ENCODE peak calls at places on chromosomes 2 and 18, in four cellular contexts. Q, C, K and Y are unnamed samples.

GRCh38 chr18:69215151-69215550 is 185.5 kb upstream of the DOK6 start:
- DNase-seq in Q (no peak), C (no peak), K (no peak), Y (no peak)

GRCh38 chr2:224910535-224910934 is 131.7 kb downstream of the DOCK10 start:
- DNase-seq in Q (no peak), C (no peak), K (no peak), Y (no peak)

GRCh38 chr2:57376985-57377384 is 669.6 kb upstream of the VRK2 start:
- DNase-seq in Q (no peak), C (peak), K (peak), Y (peak)

GRCh38 chr2:34029073-34029472 is 430.0 kb upstream of the FAM98A start:
- DNase-seq in Q (no peak), C (no peak), K (no peak), Y (no peak)

GRCh38 chr2:196849895-196850294 is 40.7 kb upstream of the C2orf66 start:
- DNase-seq in Q (peak), C (peak), K (peak), Y (peak)

GRCh38 chr18:7467708-7468466 is 99.2 kb upstream of the PTPRM start:
- DNase-seq in Q (no peak), C (peak), K (no peak), Y (no peak)

GRCh38 chr2:73982140-73982617 is 2.5 kb upstream of the TET3 start:
- DNase-seq in Q (no peak), C (peak), K (no peak), Y (peak)

GRCh38 chr2:27765621-27766286 is 5.8 kb upstream of the MRPL33 start:
- DNase-seq in Q (no peak), C (no peak), K (no peak), Y (no peak)

GRCh38 chr2:121387591-121388325 is 102.8 kb upstream of the TFCP2L1 start:
- DNase-seq in Q (no peak), C (no peak), K (no peak), Y (no peak)

GRCh38 chr2:207394812-207395534 is 134.8 kb upstream of the CREB1 start:
- DNase-seq in Q (no peak), C (peak), K (no peak), Y (peak)

GRCh38 chr2:131394147-131394931 is 30.4 kb upstream of the RAB6D start:
- DNase-seq in Q (no peak), C (no peak), K (peak), Y (peak)

GRCh38 chr2:24026233-24026632 is 16.3 kb downstream of the MFSD2B start:
- DNase-seq in Q (no peak), C (no peak), K (no peak), Y (no peak)

GRCh38 chr2:237440819-237441281 is 26.9 kb upstream of the COL6A3 start:
- DNase-seq in Q (no peak), C (no peak), K (no peak), Y (no peak)

GRCh38 chr2:72895759-72896281 is 8.6 kb downstream of the SPR start:
- DNase-seq in Q (no peak), C (peak), K (peak), Y (peak)

GRCh38 chr18:63603772-63604171 is 16.6 kb downstream of the SERPINB13 start:
- DNase-seq in Q (no peak), C (peak), K (no peak), Y (no peak)

GRCh38 chr2:230956827-230957755 is 32.0 kb upstream of the GPR55 start:
- DNase-seq in Q (no peak), C (peak), K (peak), Y (peak)

GRCh38 chr18:64253900-64254299 is 105.0 kb upstream of the LINC00305 start:
- DNase-seq in Q (no peak), C (no peak), K (no peak), Y (no peak)

GRCh38 chr2:70927641-70928040 is 8.1 kb upstream of the ATP6V1B1 start:
- DNase-seq in Q (no peak), C (no peak), K (no peak), Y (peak)

GRCh38 chr2:9057939-9058761 is 54.7 kb upstream of the MBOAT2 start:
- DNase-seq in Q (no peak), C (no peak), K (no peak), Y (no peak)

GRCh38 chr2:100655936-100656534 is 93.2 kb downstream of the PDCL3 start:
- DNase-seq in Q (no peak), C (peak), K (no peak), Y (no peak)

GRCh38 chr2:2890901-2891300 is 486.7 kb downstream of the EIPR1 start:
- DNase-seq in Q (no peak), C (no peak), K (no peak), Y (no peak)

GRCh38 chr2:240403358-240404104 is 31.9 kb upstream of the GPC1 start:
- DNase-seq in Q (no peak), C (no peak), K (no peak), Y (no peak)

GRCh38 chr18:2108581-2108980 is 462.7 kb downstream of the METTL4 start:
- DNase-seq in Q (no peak), C (peak), K (no peak), Y (no peak)

GRCh38 chr2:106113362-106113971 is 80.6 kb downstream of the UXS1 start:
- DNase-seq in Q (no peak), C (no peak), K (no peak), Y (no peak)

GRCh38 chr2:234334146-234334545 is 162.7 kb downstream of the ARL4C start:
- DNase-seq in Q (no peak), C (no peak), K (peak), Y (peak)

GRCh38 chr18:74289137-74289536 is 2.6 kb downstream of the CYB5A start:
- DNase-seq in Q (no peak), C (peak), K (no peak), Y (no peak)

GRCh38 chr2:133561045-133561852 is 7.0 kb downstream of the NCKAP5 start:
- DNase-seq in Q (peak), C (peak), K (peak), Y (peak)

GRCh38 chr2:181985632-181986205 is at the start of gene PPP1R1C:
- DNase-seq in Q (no peak), C (no peak), K (peak), Y (no peak)
- H3K4me2 ChIP-seq in Q (no peak), C (no peak), K (peak), Y (no peak)

DNA sequence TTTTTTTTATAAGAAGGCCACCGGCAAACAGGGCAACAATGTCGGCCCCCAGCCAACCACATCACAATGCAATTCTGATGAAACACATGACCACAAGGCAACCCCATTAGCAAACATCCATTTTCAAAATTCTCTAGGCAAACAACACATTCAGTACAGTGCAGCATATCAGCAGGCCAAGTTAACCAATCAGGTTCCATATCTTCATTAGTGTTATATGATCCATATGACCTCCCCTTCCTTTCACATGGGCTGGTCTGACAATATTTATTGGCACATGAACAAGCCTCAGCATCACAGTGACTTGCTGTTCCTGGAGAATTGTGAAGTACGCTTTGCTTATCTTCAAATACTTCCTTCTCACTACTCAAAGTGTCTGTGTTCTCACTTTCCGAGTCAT is 19.8 kb downstream of the RNF103 start:
- DNase-seq in Q (no peak), C (no peak), K (no peak), Y (no peak)
- TF ChIP-seq EZH2phosphoT487 in Q (no peak), C (no peak), K (no peak), Y (no peak)

GRCh38 chr2:241635756-241636155 is 1.2 kb downstream of the THAP4 start:
- DNase-seq in Q (no peak), C (no peak), K (no peak), Y (no peak)
- H3K27ac ChIP-seq in Q (peak), C (peak), K (no peak), Y (peak)

DNA sequence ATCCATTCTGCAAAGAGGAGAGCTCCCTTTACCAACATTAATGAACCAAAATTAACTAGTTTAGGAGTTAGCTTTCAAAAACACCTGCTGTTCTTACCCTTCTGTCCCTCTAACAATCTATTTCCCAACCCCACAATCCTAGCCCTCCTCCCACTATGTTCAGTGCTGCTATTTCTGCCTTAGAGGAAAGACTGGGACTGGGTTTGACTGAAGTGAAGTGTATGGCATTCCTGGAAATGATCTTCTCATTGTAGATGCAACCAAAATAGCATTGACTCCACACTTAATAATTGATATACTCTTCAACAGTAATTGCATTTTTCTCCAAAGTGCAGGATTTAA is 17.1 kb upstream of the KCNG3 start:
- DNase-seq in Q (no peak), C (no peak), K (peak), Y (no peak)
- H3K4me2 ChIP-seq in Q (peak), C (no peak), K (peak), Y (no peak)

GRCh38 chr2:18544171-18544570 is 16.3 kb downstream of the RDH14 start:
- DNase-seq in Q (no peak), C (no peak), K (no peak), Y (no peak)
- TF ChIP-seq EZH2phosphoT487 in Q (no peak), C (no peak), K (no peak), Y (no peak)

GRCh38 chr18:61714421-61714820 is 178.4 kb downstream of the RNF152 start:
- DNase-seq in Q (no peak), C (no peak), K (no peak), Y (no peak)
- H3K27ac ChIP-seq in Q (no peak), C (no peak), K (no peak), Y (no peak)

GRCh38 chr2:202064206-202064880 is 8.7 kb upstream of the KIAA2012 start:
- DNase-seq in Q (no peak), C (peak), K (peak), Y (peak)
- H3K4me2 ChIP-seq in Q (no peak), C (peak), K (peak), Y (peak)